ENCODE peak calls at places on chromosomes 5 and 9, in seven cellular contexts. One of them, this sample, is unnamed.

GRCh38 chr9:978117-978830 is 1.8 kb downstream of the DMRT3 start:
- DNase-seq in GM04504: no peak
- DNase-seq in COLO829: no peak
- DNase-seq in stimulated activated naive CD4-positive, alpha-beta T cell: no peak
- DNase-seq in KG1: no peak
- DNase-seq in GM12892: no peak
- DNase-seq in dorsolateral prefrontal cortex: no peak
- DNase-seq in this sample: no peak

GRCh38 chr5:6184481-6184880 is 193.9 kb downstream of the MED10 start:
- DNase-seq in GM04504: no peak
- DNase-seq in COLO829: no peak
- DNase-seq in stimulated activated naive CD4-positive, alpha-beta T cell: no peak
- DNase-seq in KG1: no peak
- DNase-seq in GM12892: no peak
- DNase-seq in dorsolateral prefrontal cortex: no peak
- DNase-seq in this sample: no peak

GRCh38 chr5:80187274-80187673 is 68.6 kb downstream of the SERINC5 start:
- DNase-seq in GM04504: no peak
- DNase-seq in COLO829: no peak
- DNase-seq in stimulated activated naive CD4-positive, alpha-beta T cell: no peak
- DNase-seq in KG1: no peak
- DNase-seq in GM12892: no peak
- DNase-seq in dorsolateral prefrontal cortex: no peak
- DNase-seq in this sample: peak; percentile 35

GRCh38 chr9:19641046-19641445 is 147.8 kb downstream of the SLC24A2 start:
- DNase-seq in GM04504: no peak
- DNase-seq in COLO829: no peak
- DNase-seq in stimulated activated naive CD4-positive, alpha-beta T cell: no peak
- DNase-seq in KG1: no peak
- DNase-seq in GM12892: no peak
- DNase-seq in dorsolateral prefrontal cortex: no peak
- DNase-seq in this sample: peak; percentile 59

GRCh38 chr5:96563816-96564215 is 98.4 kb upstream of the CAST start:
- DNase-seq in GM04504: no peak
- DNase-seq in COLO829: no peak
- DNase-seq in stimulated activated naive CD4-positive, alpha-beta T cell: no peak
- DNase-seq in KG1: no peak
- DNase-seq in GM12892: no peak
- DNase-seq in dorsolateral prefrontal cortex: no peak
- DNase-seq in this sample: no peak

GRCh38 chr9:33155393-33155792 is 11.7 kb downstream of the B4GALT1 start:
- DNase-seq in GM04504: no peak
- DNase-seq in COLO829: no peak
- DNase-seq in stimulated activated naive CD4-positive, alpha-beta T cell: no peak
- DNase-seq in KG1: no peak
- DNase-seq in GM12892: no peak
- DNase-seq in dorsolateral prefrontal cortex: no peak
- DNase-seq in this sample: no peak

GRCh38 chr9:86322973-86323644 is 31.1 kb downstream of the TUT7 start:
- DNase-seq in GM04504: peak; percentile 69
- DNase-seq in COLO829: no peak
- DNase-seq in stimulated activated naive CD4-positive, alpha-beta T cell: no peak
- DNase-seq in KG1: no peak
- DNase-seq in GM12892: no peak
- DNase-seq in dorsolateral prefrontal cortex: no peak
- DNase-seq in this sample: no peak

GRCh38 chr5:59174248-59174844 is 591.5 kb downstream of the RAB3C start:
- DNase-seq in GM04504: peak; percentile 39
- DNase-seq in COLO829: peak; percentile 17
- DNase-seq in stimulated activated naive CD4-positive, alpha-beta T cell: peak; percentile 59
- DNase-seq in KG1: no peak
- DNase-seq in GM12892: no peak
- DNase-seq in dorsolateral prefrontal cortex: no peak
- DNase-seq in this sample: peak; percentile 76

GRCh38 chr9:14180077-14180941 is 133.6 kb downstream of the NFIB start:
- DNase-seq in GM04504: no peak
- DNase-seq in COLO829: no peak
- DNase-seq in stimulated activated naive CD4-positive, alpha-beta T cell: no peak
- DNase-seq in KG1: no peak
- DNase-seq in GM12892: no peak
- DNase-seq in dorsolateral prefrontal cortex: peak; percentile 46
- DNase-seq in this sample: no peak

This sample was measured in T47D.